ENCODE peak calls at places on chromosome 9, in nine cellular contexts. A is bronchial epithelial cell, N is AG04450, Y is fibroblast of pulmonary artery, I is SK-N-SH, Z is left ventricle myocardium inferior, K is NAMALWA, G is midbrain, Q is NCI-H2081. P is an unnamed sample.

GRCh38 chr9:1612886-1613285 is 402.3 kb upstream of the SMARCA2 start:
- DNase-seq in A (peak; percentile 96), N (no peak), Y (no peak), I (no peak), Z (no peak), K (no peak), G (no peak), Q (no peak), P (no peak)

GRCh38 chr9:127664678-127665507 is 41.9 kb upstream of the CFAP157 start:
- DNase-seq in A (no peak), N (no peak), Y (no peak), I (peak; percentile 76), Z (no peak), K (no peak), G (no peak), Q (no peak), P (no peak)

GRCh38 chr9:88971131-88971960 is 19.9 kb upstream of the S1PR3 start:
- DNase-seq in A (no peak), N (no peak), Y (no peak), I (no peak), Z (no peak), K (no peak), G (no peak), Q (no peak), P (no peak)

GRCh38 chr9:74379718-74380117 is 117.4 kb upstream of the RORB start:
- DNase-seq in A (peak; percentile 71), N (no peak), Y (no peak), I (peak; percentile 12), Z (no peak), K (peak; percentile 28), G (no peak), Q (peak; percentile 61), P (peak; percentile 22)

GRCh38 chr9:135695642-135696041 is 3.6 kb downstream of the SOHLH1 start:
- DNase-seq in A (no peak), N (no peak), Y (no peak), I (no peak), Z (no peak), K (no peak), G (no peak), Q (no peak), P (no peak)

GRCh38 chr9:88532320-88532719 is 2.7 kb upstream of the NXNL2 start:
- DNase-seq in A (peak; percentile 29), N (no peak), Y (peak; percentile 46), I (no peak), Z (peak; percentile 26), K (no peak), G (no peak), Q (no peak), P (no peak)

GRCh38 chr9:79734989-79735779 is 163.4 kb downstream of the TLE4 start:
- DNase-seq in A (no peak), N (no peak), Y (no peak), I (no peak), Z (no peak), K (no peak), G (no peak), Q (no peak), P (no peak)

GRCh38 chr9:130120207-130120587 is 52.0 kb upstream of the NCS1 start:
- DNase-seq in A (no peak), N (no peak), Y (no peak), I (no peak), Z (no peak), K (no peak), G (no peak), Q (no peak), P (no peak)

GRCh38 chr9:132244582-132245455 is 83.0 kb downstream of the NTNG2 start:
- DNase-seq in A (no peak), N (no peak), Y (peak; percentile 33), I (no peak), Z (peak; percentile 40), K (no peak), G (no peak), Q (no peak), P (no peak)

GRCh38 chr9:77751341-77752091 is 103.4 kb upstream of the GNA14 start:
- DNase-seq in A (peak; percentile 51), N (peak; percentile 26), Y (peak; percentile 86), I (peak; percentile 72), Z (no peak), K (peak; percentile 62), G (peak; percentile 75), Q (peak; percentile 78), P (peak; percentile 73)

GRCh38 chr9:12859704-12860251 is 85.0 kb downstream of the LURAP1L start:
- DNase-seq in A (peak; percentile 98), N (peak; percentile 11), Y (peak; percentile 87), I (no peak), Z (no peak), K (no peak), G (no peak), Q (peak; percentile 25), P (no peak)

GRCh38 chr9:137465000-137465769 is 6.1 kb upstream of the NSMF start:
- DNase-seq in A (no peak), N (no peak), Y (no peak), I (no peak), Z (no peak), K (no peak), G (no peak), Q (no peak), P (no peak)

GRCh38 chr9:3992924-3993323 is 306.9 kb downstream of the GLIS3 start:
- DNase-seq in A (no peak), N (peak; percentile 8), Y (peak; percentile 73), I (no peak), Z (no peak), K (no peak), G (no peak), Q (no peak), P (no peak)

GRCh38 chr9:37468620-37469019 is 3.4 kb upstream of the ZBTB5 start:
- DNase-seq in A (no peak), N (no peak), Y (no peak), I (no peak), Z (no peak), K (no peak), G (no peak), Q (no peak), P (no peak)

GRCh38 chr9:23220171-23220570 is 605.9 kb downstream of the ELAVL2 start:
- DNase-seq in A (no peak), N (no peak), Y (no peak), I (no peak), Z (no peak), K (no peak), G (no peak), Q (no peak), P (no peak)

GRCh38 chr9:101738566-101739183 is at the start of gene GRIN3A:
- DNase-seq in A (no peak), N (no peak), Y (no peak), I (peak; percentile 39), Z (peak; percentile 36), K (no peak), G (peak; percentile 18), Q (peak; percentile 49), P (peak; percentile 63)

GRCh38 chr9:128716581-128717254 is 7.2 kb downstream of the ZDHHC12 start:
- DNase-seq in A (no peak), N (no peak), Y (no peak), I (peak; percentile 30), Z (no peak), K (no peak), G (no peak), Q (no peak), P (no peak)

GRCh38 chr9:27117489-27118135 is 8.6 kb downstream of the TEK start:
- DNase-seq in A (peak; percentile 82), N (no peak), Y (peak; percentile 88), I (no peak), Z (peak; percentile 81), K (no peak), G (no peak), Q (peak; percentile 51), P (peak; percentile 75)

GRCh38 chr9:78296208-78296892 is 575 bp upstream of the PSAT1 start:
- DNase-seq in A (peak; percentile 40), N (no peak), Y (peak; percentile 38), I (peak; percentile 63), Z (peak; percentile 37), K (no peak), G (peak; percentile 50), Q (peak; percentile 8), P (no peak)

GRCh38 chr9:126791406-126792230 is 13.2 kb upstream of the ZBTB43 start:
- DNase-seq in A (peak; percentile 100), N (peak; percentile 54), Y (peak; percentile 79), I (no peak), Z (no peak), K (no peak), G (no peak), Q (no peak), P (no peak)

GRCh38 chr9:93390953-93391515 is 60.5 kb upstream of the FAM120A start:
- DNase-seq in A (peak; percentile 27), N (no peak), Y (no peak), I (no peak), Z (no peak), K (no peak), G (no peak), Q (no peak), P (no peak)

GRCh38 chr9:36772449-36773370 is 200.0 kb downstream of the MELK start:
- DNase-seq in A (peak; percentile 37), N (no peak), Y (peak; percentile 43), I (no peak), Z (no peak), K (peak; percentile 30), G (no peak), Q (no peak), P (no peak)

GRCh38 chr9:126703330-126704156 is 89.8 kb downstream of the LMX1B start:
- DNase-seq in A (no peak), N (no peak), Y (no peak), I (peak; percentile 27), Z (no peak), K (no peak), G (no peak), Q (no peak), P (no peak)

GRCh38 chr9:123473226-123473625 is 117.2 kb downstream of the CRB2 start:
- DNase-seq in A (no peak), N (no peak), Y (no peak), I (peak; percentile 89), Z (no peak), K (no peak), G (no peak), Q (peak; percentile 74), P (no peak)

GRCh38 chr9:115590016-115590415 is 472.1 kb upstream of the TNC start:
- DNase-seq in A (peak; percentile 95), N (peak; percentile 88), Y (peak; percentile 97), I (no peak), Z (no peak), K (no peak), G (no peak), Q (no peak), P (no peak)

GRCh38 chr9:131432050-131432449 is 38.2 kb downstream of the PRRC2B start:
- DNase-seq in A (peak; percentile 97), N (no peak), Y (no peak), I (no peak), Z (no peak), K (no peak), G (no peak), Q (no peak), P (no peak)

GRCh38 chr9:120486347-120486746 is 93.6 kb downstream of the CDK5RAP2 start:
- DNase-seq in A (peak; percentile 47), N (no peak), Y (no peak), I (no peak), Z (no peak), K (no peak), G (no peak), Q (no peak), P (peak; percentile 77)

GRCh38 chr9:91144782-91145181 is 216.9 kb downstream of the AUH start:
- DNase-seq in A (no peak), N (no peak), Y (no peak), I (no peak), Z (no peak), K (no peak), G (no peak), Q (no peak), P (no peak)

GRCh38 chr9:122201641-122202040 is 27.1 kb downstream of the LHX6 start:
- DNase-seq in A (no peak), N (peak; percentile 13), Y (no peak), I (no peak), Z (no peak), K (no peak), G (no peak), Q (no peak), P (no peak)

GRCh38 chr9:130351343-130351742 is 85.8 kb downstream of the HMCN2 start:
- DNase-seq in A (no peak), N (no peak), Y (no peak), I (no peak), Z (no peak), K (no peak), G (no peak), Q (no peak), P (no peak)

GRCh38 chr9:99831857-99832557 is 10.3 kb downstream of the NR4A3 start:
- DNase-seq in A (no peak), N (no peak), Y (no peak), I (no peak), Z (no peak), K (no peak), G (no peak), Q (no peak), P (no peak)